ENCODE peak calls at places on chromosomes 5 and 9, in six cellular contexts. P is transverse colon, R is GM23248, B is neuronal stem cell, M is A549, O is tibial nerve. A is an unnamed sample.

GRCh38 chr5:15993334-15993733 is 186.3 kb downstream of the MARCHF11 start:
- DNase-seq in P (no peak), R (peak; percentile 80), B (no peak), M (no peak), O (no peak), A (no peak)

GRCh38 chr5:143106175-143106574 is 297.3 kb downstream of the NR3C1 start:
- DNase-seq in P (no peak), R (peak; percentile 64), B (peak; percentile 12), M (peak; percentile 40), O (peak; percentile 23), A (no peak)

GRCh38 chr5:5933651-5934050 is 444.7 kb downstream of the MED10 start:
- DNase-seq in P (no peak), R (no peak), B (no peak), M (no peak), O (no peak), A (no peak)

GRCh38 chr9:99054581-99054980 is 50.3 kb upstream of the TGFBR1 start:
- DNase-seq in P (no peak), R (peak; percentile 61), B (no peak), M (no peak), O (no peak), A (no peak)

GRCh38 chr9:84368593-84368992 is 28.0 kb upstream of the SLC28A3 start:
- DNase-seq in P (no peak), R (no peak), B (no peak), M (no peak), O (no peak), A (no peak)

GRCh38 chr9:101387871-101388506 is 3.2 kb upstream of the BAAT start:
- DNase-seq in P (no peak), R (peak; percentile 75), B (no peak), M (no peak), O (no peak), A (no peak)

GRCh38 chr9:114953917-114954316 is 23.5 kb upstream of the TNFSF8 start:
- DNase-seq in P (peak; percentile 18), R (peak; percentile 93), B (no peak), M (no peak), O (peak; percentile 79), A (peak; percentile 47)

GRCh38 chr9:100090880-100091279 is 7.9 kb downstream of the ERP44 start:
- DNase-seq in P (no peak), R (no peak), B (no peak), M (no peak), O (no peak), A (no peak)

GRCh38 chr5:64207978-64208377 is 42.3 kb downstream of the RNF180 start:
- DNase-seq in P (no peak), R (peak; percentile 44), B (no peak), M (no peak), O (no peak), A (no peak)

GRCh38 chr5:103487253-103487652 is 75.3 kb downstream of the NUDT12 start:
- DNase-seq in P (no peak), R (peak; percentile 17), B (no peak), M (no peak), O (no peak), A (no peak)

GRCh38 chr9:6239048-6239461 is 23.4 kb downstream of the IL33 start:
- DNase-seq in P (no peak), R (no peak), B (no peak), M (no peak), O (no peak), A (no peak)

GRCh38 chr5:128356011-128356410 is 182.0 kb downstream of the FBN2 start:
- DNase-seq in P (no peak), R (no peak), B (no peak), M (no peak), O (no peak), A (no peak)

GRCh38 chr5:87900419-87900818 is 368.2 kb downstream of the TMEM161B start:
- DNase-seq in P (no peak), R (no peak), B (no peak), M (no peak), O (no peak), A (no peak)

GRCh38 chr9:77679088-77679487 is 31.0 kb upstream of the GNA14 start:
- DNase-seq in P (no peak), R (peak; percentile 5), B (no peak), M (no peak), O (no peak), A (no peak)

GRCh38 chr9:76688471-76689238 is 75.6 kb upstream of the PCA3 start:
- DNase-seq in P (no peak), R (peak; percentile 43), B (no peak), M (no peak), O (no peak), A (no peak)

GRCh38 chr5:40518511-40518917 is 161.2 kb upstream of the PTGER4 start:
- DNase-seq in P (no peak), R (peak; percentile 47), B (no peak), M (peak; percentile 29), O (no peak), A (no peak)

DNA sequence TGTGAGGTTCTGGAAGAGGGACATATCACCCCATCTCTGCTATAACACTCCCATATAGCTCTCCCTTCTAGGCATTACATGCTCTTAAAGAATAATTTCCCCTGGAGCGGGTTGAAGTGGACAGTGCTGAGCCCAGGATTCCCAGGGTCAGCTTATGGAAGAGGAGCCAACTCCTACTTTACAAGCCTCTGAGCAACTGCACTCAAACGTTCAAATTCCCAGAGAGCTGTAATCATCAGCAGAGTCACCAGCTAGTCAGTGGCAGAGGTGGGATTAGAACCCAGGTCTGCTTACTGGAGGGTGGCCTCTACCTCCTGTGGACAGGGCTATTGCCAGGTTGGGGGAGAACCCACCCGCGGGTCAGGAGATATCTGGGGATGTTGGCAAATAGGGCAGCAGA is 1.4 kb downstream of the NEURL1B start:
- DNase-seq in P (no peak), R (peak; percentile 32), B (no peak), M (no peak), O (no peak), A (no peak)
- H3K27ac ChIP-seq in P (peak overlapping the region; percentile 95), R (no peak overlapping the region), B (no peak overlapping the region), M (no peak overlapping the region), O (peak overlapping the region; percentile 87), A (peak overlapping the region; percentile 35)

GRCh38 chr5:89440670-89441069 is 557.7 kb upstream of the MEF2C start:
- DNase-seq in P (no peak), R (no peak), B (no peak), M (no peak), O (no peak), A (no peak)
- H3K4me1 ChIP-seq in P (no peaks in the 10 kb centered on the region), R (no peaks in the 10 kb centered on the region), B (no peaks in the 10 kb centered on the region), M (no peaks in the 10 kb centered on the region), O (no peaks in the 10 kb centered on the region), A (no peaks in the 10 kb centered on the region)

GRCh38 chr9:137027369-137028012 is 546 bp downstream of the ABCA2 start:
- DNase-seq in P (no peak), R (peak; percentile 74), B (no peak), M (no peak), O (no peak), A (no peak)
- H3K27ac ChIP-seq in P (peak overlapping the region; percentile 44), R (no peak overlapping the region), B (no peak overlapping the region), M (peak overlapping the region; percentile 92), O (peak overlapping the region; percentile 78), A (no peak overlapping the region)

GRCh38 chr5:107564896-107565295 is 105.8 kb downstream of the EFNA5 start:
- DNase-seq in P (no peak), R (no peak), B (no peak), M (no peak), O (no peak), A (no peak)

GRCh38 chr5:107566537-107566875 is 104.2 kb downstream of the EFNA5 start:
- DNase-seq in P (no peak), R (no peak), B (no peak), M (no peak), O (no peak), A (no peak)

GRCh38 chr5:107570805-107571531 is 99.8 kb downstream of the EFNA5 start:
- DNase-seq in P (peak; percentile 55), R (no peak), B (no peak), M (peak; percentile 14), O (no peak), A (no peak)

GRCh38 chr5:107565791-107566536 is 104.8 kb downstream of the EFNA5 start:
- DNase-seq in P (no peak), R (no peak), B (peak; percentile 31), M (no peak), O (no peak), A (no peak)

GRCh38 chr5:107567901-107568671 is 102.7 kb downstream of the EFNA5 start:
- DNase-seq in P (no peak), R (no peak), B (no peak), M (no peak), O (no peak), A (no peak)
- H3K4me1 ChIP-seq in P (peaks cover 27% of the 10 kb centered on the region), R (peaks cover 4% of the 10 kb centered on the region), B (peaks cover 50% of the 10 kb centered on the region), M (peaks cover 83% of the 10 kb centered on the region), O (peaks cover 20% of the 10 kb centered on the region), A (peaks cover 2% of the 10 kb centered on the region)

GRCh38 chr5:4698596-4698995 is 441.5 kb upstream of the ADAMTS16 start:
- DNase-seq in P (no peak), R (no peak), B (no peak), M (no peak), O (no peak), A (no peak)

GRCh38 chr5:4700082-4700481 is 440.0 kb upstream of the ADAMTS16 start:
- DNase-seq in P (no peak), R (peak; percentile 74), B (peak; percentile 71), M (no peak), O (peak; percentile 80), A (peak; percentile 87)

GRCh38 chr5:4700886-4701285 is 439.2 kb upstream of the ADAMTS16 start:
- DNase-seq in P (no peak), R (no peak), B (no peak), M (no peak), O (no peak), A (no peak)

DNA sequence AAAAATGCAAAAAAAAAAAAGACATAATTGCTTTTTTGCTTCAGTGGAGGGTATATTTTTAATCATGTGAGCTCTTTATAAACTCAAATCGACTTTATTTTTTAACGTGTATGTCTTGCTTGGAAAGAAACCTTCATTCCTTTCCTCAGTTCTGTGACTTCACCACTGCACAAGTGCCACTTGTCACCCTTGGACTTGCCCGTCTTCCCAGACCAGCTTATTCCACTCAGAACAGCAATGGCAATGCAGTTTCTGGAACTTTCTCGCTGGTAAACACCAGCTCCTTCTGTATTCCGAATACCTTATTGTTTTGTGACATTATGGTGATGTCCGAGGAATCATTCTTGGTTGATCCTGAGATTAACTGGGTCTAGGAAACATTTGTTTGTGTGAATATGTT is 440.5 kb upstream of the ADAMTS16 start:
- DNase-seq in P (no peak), R (no peak), B (no peak), M (no peak), O (no peak), A (peak; percentile 49)
- H3K27ac ChIP-seq in P (no peak overlapping the region), R (no peak overlapping the region), B (no peak overlapping the region), M (no peak overlapping the region), O (no peak overlapping the region), A (peak overlapping the region; percentile 64)

DNA sequence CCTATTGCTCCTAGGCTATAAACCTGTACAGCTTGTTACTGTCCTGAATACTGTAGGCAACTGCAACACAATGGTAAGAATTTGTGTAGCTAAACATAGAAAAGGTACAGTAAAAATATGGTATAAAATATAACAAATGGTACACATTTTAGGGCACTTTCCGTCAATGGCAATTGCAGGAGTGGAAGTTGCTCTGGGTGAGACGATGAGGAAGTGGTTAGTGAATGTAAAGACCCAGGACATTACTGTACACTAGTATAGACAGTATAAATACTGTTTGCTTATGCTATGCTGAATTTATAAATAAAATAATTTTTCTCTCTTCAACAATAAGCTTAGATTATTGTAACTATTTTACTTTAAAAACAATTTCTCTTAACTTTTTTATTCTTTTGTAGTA is 15.6 kb upstream of the ADRB2 start:
- DNase-seq in P (no peak), R (no peak), B (no peak), M (no peak), O (no peak), A (no peak)
- H3K4me1 ChIP-seq in P (peaks cover 4% of the 10 kb centered on the region), R (peaks cover 1% of the 10 kb centered on the region), B (no peaks in the 10 kb centered on the region), M (peaks cover 3% of the 10 kb centered on the region), O (peaks cover 14% of the 10 kb centered on the region), A (no peaks in the 10 kb centered on the region)

GRCh38 chr9:90835206-90835605 is 33.6 kb downstream of the SYK start:
- DNase-seq in P (no peak), R (no peak), B (no peak), M (no peak), O (no peak), A (peak; percentile 45)
- H3K27ac ChIP-seq in P (no peak overlapping the region), R (no peak overlapping the region), B (no peak overlapping the region), M (no peak overlapping the region), O (no peak overlapping the region), A (no peak overlapping the region)

A was measured in lung.